ENCODE peak calls at places on chromosomes 6 and 20, in four cellular contexts. One of them, this sample, is unnamed.

GRCh38 chr6:169921853-169922779 is 170.7 kb downstream of the ERMARD start:
- DNase-seq in T follicular helper cell: no peak
- DNase-seq in stimulated activated CD8-positive, alpha-beta memory T cell treated with anti-CD3 and anti-CD28 coated beads, Interleukin-2, amount 100 ng/mL, for 1 hour: no peak
- DNase-seq in kidney glomerular epithelial cell: no peak
- DNase-seq in this sample: no peak

GRCh38 chr20:21702553-21703467 is 2.7 kb upstream of the PAX1 start:
- DNase-seq in T follicular helper cell: no peak
- DNase-seq in stimulated activated CD8-positive, alpha-beta memory T cell treated with anti-CD3 and anti-CD28 coated beads, Interleukin-2, amount 100 ng/mL, for 1 hour: no peak
- DNase-seq in kidney glomerular epithelial cell: no peak
- DNase-seq in this sample: no peak

GRCh38 chr6:37713529-37714119 is 15.9 kb upstream of the MDGA1 start:
- DNase-seq in T follicular helper cell: no peak
- DNase-seq in stimulated activated CD8-positive, alpha-beta memory T cell treated with anti-CD3 and anti-CD28 coated beads, Interleukin-2, amount 100 ng/mL, for 1 hour: no peak
- DNase-seq in kidney glomerular epithelial cell: no peak
- DNase-seq in this sample: no peak

GRCh38 chr6:136782021-136782770 is 10.1 kb downstream of the MAP3K5 start:
- DNase-seq in T follicular helper cell: no peak
- DNase-seq in stimulated activated CD8-positive, alpha-beta memory T cell treated with anti-CD3 and anti-CD28 coated beads, Interleukin-2, amount 100 ng/mL, for 1 hour: no peak
- DNase-seq in kidney glomerular epithelial cell: peak; percentile 33
- DNase-seq in this sample: no peak

GRCh38 chr6:150599199-150600002 is at the start of gene PLEKHG1:
- DNase-seq in T follicular helper cell: peak; percentile 24
- DNase-seq in stimulated activated CD8-positive, alpha-beta memory T cell treated with anti-CD3 and anti-CD28 coated beads, Interleukin-2, amount 100 ng/mL, for 1 hour: no peak
- DNase-seq in kidney glomerular epithelial cell: peak; percentile 26
- DNase-seq in this sample: peak; percentile 83

GRCh38 chr6:34810936-34811632 is 19.2 kb downstream of the BLTP3A start:
- DNase-seq in T follicular helper cell: no peak
- DNase-seq in stimulated activated CD8-positive, alpha-beta memory T cell treated with anti-CD3 and anti-CD28 coated beads, Interleukin-2, amount 100 ng/mL, for 1 hour: no peak
- DNase-seq in kidney glomerular epithelial cell: no peak
- DNase-seq in this sample: peak; percentile 38

GRCh38 chr6:132401120-132401940 is at the start of gene MOXD1:
- DNase-seq in T follicular helper cell: no peak
- DNase-seq in stimulated activated CD8-positive, alpha-beta memory T cell treated with anti-CD3 and anti-CD28 coated beads, Interleukin-2, amount 100 ng/mL, for 1 hour: no peak
- DNase-seq in kidney glomerular epithelial cell: peak; percentile 51
- DNase-seq in this sample: peak; percentile 60

GRCh38 chr6:45595010-45595851 is 217.5 kb upstream of the SUPT3H start:
- DNase-seq in T follicular helper cell: no peak
- DNase-seq in stimulated activated CD8-positive, alpha-beta memory T cell treated with anti-CD3 and anti-CD28 coated beads, Interleukin-2, amount 100 ng/mL, for 1 hour: no peak
- DNase-seq in kidney glomerular epithelial cell: no peak
- DNase-seq in this sample: no peak

GRCh38 chr6:33279971-33280511 is 3.1 kb downstream of the B3GALT4 start:
- DNase-seq in T follicular helper cell: no peak
- DNase-seq in stimulated activated CD8-positive, alpha-beta memory T cell treated with anti-CD3 and anti-CD28 coated beads, Interleukin-2, amount 100 ng/mL, for 1 hour: no peak
- DNase-seq in kidney glomerular epithelial cell: peak; percentile 34
- DNase-seq in this sample: no peak

GRCh38 chr6:33384581-33385020 is 7.0 kb upstream of the KIFC1 start:
- DNase-seq in T follicular helper cell: no peak
- DNase-seq in stimulated activated CD8-positive, alpha-beta memory T cell treated with anti-CD3 and anti-CD28 coated beads, Interleukin-2, amount 100 ng/mL, for 1 hour: no peak
- DNase-seq in kidney glomerular epithelial cell: peak; percentile 48
- DNase-seq in this sample: no peak

This sample was measured in stomach.